ENCODE peak calls at places on chromosomes 5 and 9, in nine cellular contexts. F, I, B, S, T, A, Y, U and H are unnamed samples.

GRCh38 chr5:174760721-174761120 is 36.3 kb downstream of the MSX2 start:
- DNase-seq in F (no peak), U (no peak), A (no peak), B (no peak), I (no peak), T (no peak), Y (no peak), S (no peak), H (no peak)

GRCh38 chr9:35914307-35914807 is 5.1 kb downstream of the SPAAR start:
- DNase-seq in S (peak; percentile 76), U (peak; percentile 60), F (peak; percentile 75), Y (no peak), A (peak; percentile 47), I (no peak), B (peak; percentile 74), T (peak; percentile 72), H (no peak)

GRCh38 chr9:23123048-23123632 is 676.5 kb downstream of the DMRTA1 start:
- DNase-seq in B (no peak), I (no peak), U (peak; percentile 38), T (no peak), F (peak; percentile 10), S (peak; percentile 24), A (peak; percentile 27), Y (no peak), H (no peak)

GRCh38 chr9:106906129-106906528 is 43.2 kb downstream of the ZNF462 start:
- DNase-seq in F (no peak), T (no peak), B (no peak), Y (no peak), I (no peak), A (no peak), S (no peak), U (no peak), H (no peak)

GRCh38 chr9:69768716-69769115 is 8.9 kb upstream of the PTAR1 start:
- DNase-seq in A (peak; percentile 34), T (no peak), I (no peak), Y (no peak), U (no peak), B (no peak), S (no peak), F (no peak), H (no peak)

GRCh38 chr5:123803359-123803758 is 291.4 kb downstream of the CSNK1G3 start:
- DNase-seq in U (no peak), Y (no peak), I (no peak), T (no peak), A (no peak), B (no peak), S (no peak), F (no peak), H (no peak)

GRCh38 chr5:72107874-72108199 is 562 bp downstream of the MAP1B start:
- DNase-seq in U (no peak), I (no peak), Y (no peak), S (no peak), A (no peak), F (no peak), T (no peak), B (no peak), H (no peak)

GRCh38 chr5:123964916-123965315 is 452.9 kb downstream of the CSNK1G3 start:
- DNase-seq in B (no peak), S (no peak), Y (no peak), I (no peak), U (no peak), A (no peak), T (no peak), F (no peak), H (no peak)

GRCh38 chr9:84276741-84277140 is 63.8 kb downstream of the SLC28A3 start:
- DNase-seq in B (no peak), Y (no peak), A (no peak), F (no peak), U (no peak), I (no peak), S (no peak), T (no peak), H (no peak)

GRCh38 chr9:84277646-84278045 is 62.9 kb downstream of the SLC28A3 start:
- DNase-seq in F (no peak), U (no peak), T (no peak), A (peak; percentile 44), B (no peak), Y (no peak), S (no peak), I (peak; percentile 67), H (no peak)

GRCh38 chr9:84271004-84271886 is 69.3 kb downstream of the SLC28A3 start:
- DNase-seq in T (peak; percentile 76), B (peak; percentile 36), U (peak; percentile 65), S (peak; percentile 27), F (peak; percentile 56), I (no peak), A (peak; percentile 69), Y (no peak), H (peak; percentile 43)

GRCh38 chr9:84266087-84266561 is 74.4 kb downstream of the SLC28A3 start:
- DNase-seq in F (no peak), U (peak; percentile 31), T (no peak), A (no peak), I (no peak), Y (no peak), S (no peak), B (no peak), H (no peak)

DNA sequence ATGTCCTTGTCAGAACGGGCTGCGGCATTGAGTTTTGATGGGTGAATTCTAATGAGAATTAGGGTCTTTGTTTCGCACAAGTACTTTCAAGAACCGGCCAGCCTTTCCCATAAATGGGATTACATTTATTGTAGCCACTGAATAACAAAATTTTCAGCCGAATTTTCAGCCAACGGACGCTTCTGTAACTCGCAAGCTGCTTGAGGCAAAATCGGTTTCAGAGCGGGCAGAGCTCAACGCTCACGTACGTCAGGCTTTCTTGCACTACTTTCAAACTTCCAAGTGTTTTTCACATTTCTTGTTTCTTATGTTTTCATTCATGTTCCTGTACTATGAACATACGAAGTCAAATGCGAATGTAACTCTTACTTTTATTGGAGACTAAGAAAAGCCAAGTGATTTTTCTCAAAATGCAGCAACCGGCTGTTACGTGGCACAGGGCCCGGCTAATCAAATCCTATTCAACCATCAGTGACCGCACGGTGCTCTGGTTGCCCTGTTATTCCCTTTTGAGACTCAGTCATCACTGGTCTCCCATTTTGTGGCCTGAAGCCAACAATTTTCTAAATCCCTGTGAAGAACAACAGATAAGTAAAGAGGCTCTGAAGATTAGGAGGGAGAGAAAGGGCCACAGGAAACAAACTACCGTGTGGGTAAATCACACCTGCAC is 68.5 kb downstream of the SLC28A3 start:
- DNase-seq in S (no peak), B (no peak), Y (no peak), F (no peak), A (peak; percentile 13), T (no peak), I (no peak), U (no peak), H (no peak)
- H3K27ac ChIP-seq in S (no peak overlapping the region), B (no peak overlapping the region), Y (no peak overlapping the region), F (no peak overlapping the region), A (no peak overlapping the region), T (no peak overlapping the region), I (no peak overlapping the region), U (no peak overlapping the region), H (no peak overlapping the region)

DNA sequence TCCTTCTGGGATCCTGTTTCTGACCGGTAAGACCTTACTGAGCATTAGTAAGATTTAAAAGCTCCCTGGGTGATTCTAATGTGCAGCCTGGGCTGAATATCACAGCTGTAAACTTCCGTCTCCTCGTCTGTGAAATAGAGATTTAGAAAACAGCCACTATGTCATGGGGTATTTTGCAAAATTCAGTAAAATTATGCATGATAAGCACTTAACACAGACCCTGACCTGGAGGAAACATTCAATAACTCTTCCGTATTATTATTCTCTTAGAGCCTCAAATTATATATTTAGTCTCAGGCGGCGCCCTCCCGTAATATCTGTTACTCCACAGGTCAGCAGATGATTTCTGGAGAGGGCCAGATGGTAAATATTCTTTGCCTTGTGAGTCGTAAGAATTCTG is 39.3 kb upstream of the RARS1 start:
- DNase-seq in B (no peak), Y (no peak), U (no peak), T (no peak), F (no peak), I (no peak), S (no peak), A (no peak), H (no peak)
- TF ChIP-seq POLR2A in B (no peak), Y (no peak), U (no peak), T (no peak), F (no peak), I (no peak), S (no peak), A (no peak), H (no peak)

GRCh38 chr9:37026085-37026935 is 7.8 kb downstream of the PAX5 start:
- DNase-seq in B (no peak), F (no peak), Y (no peak), U (no peak), A (no peak), S (no peak), T (no peak), I (no peak), H (no peak)

GRCh38 chr9:37026936-37027581 is 7.0 kb downstream of the PAX5 start:
- DNase-seq in B (no peak), U (no peak), I (no peak), S (no peak), F (no peak), A (no peak), Y (no peak), T (no peak), H (no peak)

GRCh38 chr9:37028425-37029031 is 5.5 kb downstream of the PAX5 start:
- DNase-seq in U (no peak), A (no peak), Y (no peak), S (no peak), B (no peak), I (no peak), F (no peak), T (no peak), H (no peak)

GRCh38 chr9:37027582-37028424 is 6.3 kb downstream of the PAX5 start:
- DNase-seq in A (peak; percentile 81), Y (peak; percentile 52), S (peak; percentile 83), U (peak; percentile 98), T (no peak), I (peak; percentile 92), F (peak; percentile 90), B (peak; percentile 83), H (peak; percentile 55)

DNA sequence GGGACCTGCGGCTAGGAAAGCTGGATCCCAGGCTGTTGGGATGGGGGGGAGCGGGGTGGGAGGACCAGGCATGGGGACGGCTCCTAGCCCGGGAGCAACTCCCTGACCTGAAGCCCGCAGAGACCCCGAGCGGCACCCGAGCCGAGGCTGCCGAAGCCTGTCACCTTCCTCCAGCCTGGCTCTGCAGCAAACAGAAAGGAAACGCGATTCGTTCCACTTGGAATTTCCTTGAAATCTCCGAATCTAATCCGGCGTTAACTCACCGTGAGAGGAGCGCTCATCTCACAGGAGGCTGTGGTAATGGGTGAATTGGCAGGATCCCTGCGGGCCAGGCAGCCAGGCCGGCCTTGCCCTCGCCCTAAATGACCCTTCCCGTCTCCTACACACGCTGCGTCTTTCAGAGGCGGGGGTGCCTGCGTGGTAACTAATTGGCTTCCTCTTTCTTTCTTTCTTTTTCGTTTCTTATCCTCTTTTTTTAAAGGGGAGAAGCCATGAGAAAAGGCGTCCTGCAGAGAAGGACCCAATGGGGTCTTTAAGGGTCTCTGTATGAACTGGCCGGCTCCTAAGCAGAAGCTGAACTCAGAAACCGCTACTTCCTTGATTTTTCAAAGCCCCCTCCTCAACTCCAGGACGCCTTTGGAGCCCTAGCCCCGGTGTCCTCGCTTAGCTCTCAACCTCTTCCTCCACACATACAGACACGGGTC is 8.5 kb downstream of the PAX5 start:
- DNase-seq in A (no peak), B (no peak), U (no peak), I (no peak), T (no peak), S (no peak), Y (no peak), F (no peak), H (no peak)
- H3K4me1 ChIP-seq in A (peaks cover 3% of the 10 kb centered on the region), B (peaks cover 53% of the 10 kb centered on the region), U (peaks cover 45% of the 10 kb centered on the region), I (no peaks in the 10 kb centered on the region), T (peaks cover 48% of the 10 kb centered on the region), S (peaks cover 3% of the 10 kb centered on the region), Y (peaks cover 54% of the 10 kb centered on the region), F (peaks cover 31% of the 10 kb centered on the region), H (peaks cover 26% of the 10 kb centered on the region)

GRCh38 chr9:111945216-111945615 is 48.6 kb downstream of the UGCG start:
- DNase-seq in F (no peak), B (no peak), A (peak; percentile 83), S (no peak), I (no peak), T (no peak), Y (no peak), U (no peak), H (no peak)
- H3K27ac ChIP-seq in F (no peak overlapping the region), B (no peak overlapping the region), A (no peak overlapping the region), S (no peak overlapping the region), I (no peak overlapping the region), T (no peak overlapping the region), Y (no peak overlapping the region), U (no peak overlapping the region), H (peak overlapping the region; percentile 7)